ENCODE peak calls at places on chromosomes 16 and 17, in five cellular contexts. G is IMR-90, U is SK-N-SH, H is fibroblast of lung, F is PC-9. M is an unnamed sample.
A peak's percentile ranks its signal among the peaks of the same experiment; 100 is the strongest.

GRCh38 chr16:50671644-50672260 is 9.4 kb downstream of the SNX20 start:
- DNase-seq in G (peak; percentile 16), U (peak; percentile 62), H (no peak), F (no peak), M (peak; percentile 69)

GRCh38 chr17:34125010-34125409 is 130.1 kb upstream of the CCL2 start:
- DNase-seq in G (no peak), U (no peak), H (no peak), F (no peak), M (no peak)

GRCh38 chr17:50149425-50150353 is 788 bp downstream of the PPP1R9B start:
- DNase-seq in G (peak; percentile 48), U (peak; percentile 84), H (peak; percentile 67), F (no peak), M (peak; percentile 91)

GRCh38 chr17:46720408-46720807 is 98.1 kb downstream of the WNT3 start:
- DNase-seq in G (no peak), U (no peak), H (peak; percentile 23), F (peak; percentile 29), M (no peak)

GRCh38 chr17:69870751-69871199 is 204.2 kb upstream of the KCNJ16 start:
- DNase-seq in G (peak; percentile 88), U (no peak), H (peak; percentile 69), F (no peak), M (no peak)

GRCh38 chr17:64320613-64321553 is 57.8 kb upstream of the TEX2 start:
- DNase-seq in G (peak; percentile 65), U (peak; percentile 88), H (peak; percentile 64), F (peak; percentile 72), M (peak; percentile 94)

GRCh38 chr17:28279411-28279810 is 39.6 kb upstream of the TMEM97 start:
- DNase-seq in G (peak; percentile 26), U (no peak), H (peak; percentile 82), F (no peak), M (no peak)

GRCh38 chr16:74982303-74982702 is 2.6 kb downstream of the WDR59 start:
- DNase-seq in G (no peak), U (no peak), H (no peak), F (no peak), M (no peak)

GRCh38 chr17:56121661-56122060 is 31.6 kb upstream of the ANKFN1 start:
- DNase-seq in G (no peak), U (no peak), H (no peak), F (no peak), M (no peak)

GRCh38 chr17:31390748-31391495 is 553 bp upstream of the RAB11FIP4 start:
- DNase-seq in G (no peak), U (no peak), H (peak; percentile 2), F (no peak), M (peak; percentile 70)

GRCh38 chr17:59618894-59619312 is 792 bp upstream of the CLTC start:
- DNase-seq in G (peak; percentile 94), U (peak; percentile 87), H (no peak), F (no peak), M (peak; percentile 94)

GRCh38 chr17:47894498-47895253 is 1.4 kb upstream of the SP2 start:
- DNase-seq in G (no peak), U (no peak), H (no peak), F (no peak), M (no peak)

GRCh38 chr17:6523330-6523729 is 33.0 kb downstream of the PITPNM3 start:
- DNase-seq in G (peak; percentile 26), U (no peak), H (peak; percentile 49), F (peak; percentile 91), M (no peak)

GRCh38 chr16:79767597-79768280 is 167.2 kb upstream of the MAF start:
- DNase-seq in G (no peak), U (no peak), H (peak; percentile 27), F (no peak), M (peak; percentile 58)

GRCh38 chr17:78383725-78384471 is 5.4 kb downstream of the PGS1 start:
- DNase-seq in G (peak; percentile 100), U (no peak), H (peak; percentile 100), F (no peak), M (peak; percentile 97)

GRCh38 chr16:71474864-71475263 is 12.8 kb upstream of the ZNF23 start:
- DNase-seq in G (peak; percentile 92), U (no peak), H (peak; percentile 94), F (peak; percentile 66), M (peak; percentile 92)

GRCh38 chr16:76190059-76190458 is 87.1 kb upstream of the CNTNAP4 start:
- DNase-seq in G (no peak), U (no peak), H (no peak), F (no peak), M (no peak)

GRCh38 chr17:4497101-4497824 is 1.4 kb upstream of the SPNS2 start:
- DNase-seq in G (peak; percentile 52), U (no peak), H (peak; percentile 70), F (peak; percentile 94), M (peak; percentile 97)

GRCh38 chr16:82007189-82007588 is 4.1 kb downstream of the SDR42E1 start:
- DNase-seq in G (no peak), U (no peak), H (no peak), F (no peak), M (no peak)

GRCh38 chr17:7830616-7831015 is 3.4 kb upstream of the KDM6B start:
- DNase-seq in G (no peak), U (no peak), H (no peak), F (no peak), M (no peak)

GRCh38 chr16:67993207-67994036 is 5.9 kb downstream of the DPEP2 start:
- DNase-seq in G (peak; percentile 47), U (peak; percentile 96), H (peak; percentile 50), F (no peak), M (peak; percentile 99)

GRCh38 chr17:82267575-82268379 is 5.7 kb downstream of the CSNK1D start:
- DNase-seq in G (peak; percentile 96), U (peak; percentile 66), H (peak; percentile 96), F (peak; percentile 76), M (peak; percentile 99)

GRCh38 chr17:4198995-4199394 is 56.0 kb downstream of the CYB5D2 start:
- DNase-seq in G (no peak), U (no peak), H (no peak), F (no peak), M (no peak)

GRCh38 chr17:39564201-39564828 is 43.4 kb downstream of the NEUROD2 start:
- DNase-seq in G (no peak), U (no peak), H (no peak), F (no peak), M (no peak)

GRCh38 chr16:67779256-67780014 is 26.9 kb downstream of the RANBP10 start:
- DNase-seq in G (no peak), U (no peak), H (no peak), F (no peak), M (no peak)

GRCh38 chr17:45813051-45813731 is 29.1 kb downstream of the CRHR1 start:
- DNase-seq in G (no peak), U (peak; percentile 65), H (no peak), F (no peak), M (peak; percentile 81)

GRCh38 chr17:73292031-73292531 is 19.7 kb downstream of the CDC42EP4 start:
- DNase-seq in G (peak; percentile 83), U (peak; percentile 11), H (peak; percentile 85), F (peak; percentile 82), M (peak; percentile 93)

GRCh38 chr17:57808882-57809281 is 41.0 kb downstream of the MRPS23 start:
- DNase-seq in G (no peak), U (peak; percentile 50), H (no peak), F (no peak), M (no peak)

GRCh38 chr17:40516581-40517285 is 15.3 kb upstream of the TNS4 start:
- DNase-seq in G (no peak), U (peak; percentile 43), H (peak; percentile 68), F (peak; percentile 94), M (no peak)

GRCh38 chr17:73498854-73499597 is 145.2 kb downstream of the SDK2 start:
- DNase-seq in G (no peak), U (peak; percentile 71), H (no peak), F (no peak), M (peak; percentile 18)

GRCh38 chr17:48588074-48588415 is 2.0 kb downstream of the HOXB3 start:
- DNase-seq in G (no peak), U (no peak), H (no peak), F (no peak), M (no peak)

GRCh38 chr17:42536048-42536371 is at the start of gene NAGLU:
- DNase-seq in G (peak; percentile 79), U (peak; percentile 100), H (peak; percentile 76), F (peak; percentile 66), M (peak; percentile 100)

GRCh38 chr17:27494192-27495091 is 38.2 kb downstream of the KSR1 start:
- DNase-seq in G (peak; percentile 42), U (no peak), H (peak; percentile 57), F (peak; percentile 84), M (no peak)

GRCh38 chr16:52435573-52435972 is 111.4 kb downstream of the TOX3 start:
- DNase-seq in G (no peak), U (no peak), H (no peak), F (no peak), M (no peak)

GRCh38 chr17:49349535-49349934 is 12.5 kb downstream of the ZNF652 start:
- DNase-seq in G (no peak), U (no peak), H (no peak), F (no peak), M (no peak)

GRCh38 chr17:30290077-30290476 is 1.7 kb downstream of the BLMH start:
- DNase-seq in G (no peak), U (no peak), H (no peak), F (no peak), M (no peak)
- H3K36me3 ChIP-seq in G (peaks cover 8% of the 10 kb centered on the region), U (peaks cover 39% of the 10 kb centered on the region), H (peaks cover 5% of the 10 kb centered on the region), F (peaks cover 12% of the 10 kb centered on the region), M (peaks cover 37% of the 10 kb centered on the region)

GRCh38 chr16:11595908-11596504 is 9.3 kb upstream of the LITAF start:
- DNase-seq in G (no peak), U (no peak), H (no peak), F (no peak), M (no peak)
- H3K4me2 ChIP-seq in G (no peak overlapping the region), U (no peak overlapping the region), H (no peak overlapping the region), F (no peak overlapping the region), M (no peak overlapping the region)

GRCh38 chr16:1317479-1318267 is 8.2 kb downstream of the UBE2I start:
- DNase-seq in G (no peak), U (no peak), H (no peak), F (no peak), M (peak; percentile 73)

GRCh38 chr16:1316033-1316405 is 6.6 kb downstream of the UBE2I start:
- DNase-seq in G (no peak), U (no peak), H (no peak), F (no peak), M (peak; percentile 79)

GRCh38 chr16:1314399-1315068 is 5.1 kb downstream of the UBE2I start:
- DNase-seq in G (no peak), U (no peak), H (no peak), F (no peak), M (peak; percentile 75)

GRCh38 chr16:1313721-1314120 is 4.3 kb downstream of the UBE2I start:
- DNase-seq in G (no peak), U (no peak), H (no peak), F (no peak), M (peak; percentile 73)

GRCh38 chr16:1315081-1316032 is 5.9 kb downstream of the UBE2I start:
- DNase-seq in G (no peak), U (no peak), H (no peak), F (no peak), M (peak; percentile 74)
- H3K36me3 ChIP-seq in G (peaks cover 73% of the 10 kb centered on the region), U (peaks cover 77% of the 10 kb centered on the region), H (peaks cover 56% of the 10 kb centered on the region), F (peaks cover 33% of the 10 kb centered on the region), M (peaks cover 59% of the 10 kb centered on the region)

DNA sequence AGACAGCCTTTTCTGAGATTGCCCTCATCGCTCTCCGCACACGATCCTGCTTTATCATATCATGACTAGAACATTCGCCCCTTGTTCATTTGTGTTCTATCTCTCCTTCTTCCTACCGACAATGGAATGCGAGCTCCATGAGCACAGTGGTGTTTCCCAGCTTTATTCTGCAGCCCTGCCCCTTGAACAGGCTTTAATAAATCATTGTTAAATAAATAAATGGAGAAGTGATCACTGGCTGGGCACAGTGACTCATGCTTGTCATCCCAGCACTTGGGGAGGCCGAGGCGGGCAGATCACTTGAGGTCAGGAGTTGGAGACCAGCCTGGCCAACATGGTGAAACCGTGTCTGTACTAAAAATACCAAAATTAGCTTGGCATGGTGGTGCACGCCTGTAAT is 1063.3 kb upstream of the EEF2KMT start:
- DNase-seq in G (no peak), U (no peak), H (peak; percentile 61), F (no peak), M (no peak)
- H3K4me2 ChIP-seq in G (no peak overlapping the region), U (no peak overlapping the region), H (no peak overlapping the region), F (no peak overlapping the region), M (no peak overlapping the region)

M was measured in osteoblast.